ENCODE peak calls at places on chromosomes 13 and 19, in six cellular contexts. C, B, N, I, W and X are unnamed samples.

GRCh38 chr19:18697680-18698079 is 14.2 kb downstream of the CRTC1 start:
- DNase-seq in W (no peak), N (no peak), C (no peak), I (no peak), B (no peak), X (no peak)

GRCh38 chr13:96898212-96898611 is 96.1 kb downstream of the OXGR1 start:
- DNase-seq in C (no peak), W (no peak), B (peak; percentile 11), N (no peak), I (no peak), X (no peak)

GRCh38 chr19:33192010-33192409 is 2.1 kb upstream of the LRP3 start:
- DNase-seq in B (no peak), N (no peak), C (no peak), I (peak; percentile 74), W (no peak), X (no peak)

GRCh38 chr19:46225558-46226004 is 4.0 kb upstream of the IGFL1 start:
- DNase-seq in I (no peak), B (peak; percentile 5), C (no peak), N (peak; percentile 33), W (peak; percentile 52), X (peak; percentile 2)

GRCh38 chr13:32857689-32858088 is 158.5 kb upstream of the KL start:
- DNase-seq in I (no peak), B (no peak), W (no peak), C (no peak), N (no peak), X (no peak)

GRCh38 chr19:48444129-48444932 is 1.5 kb upstream of the GRWD1 start:
- DNase-seq in B (no peak), C (peak; percentile 41), I (no peak), W (no peak), N (no peak), X (no peak)

GRCh38 chr13:31835932-31836331 is 96.6 kb downstream of the RXFP2 start:
- DNase-seq in B (peak; percentile 68), W (no peak), I (no peak), C (no peak), N (no peak), X (peak; percentile 59)

GRCh38 chr19:1882089-1882785 is 3.1 kb downstream of the ABHD17A start:
- DNase-seq in C (peak; percentile 25), W (no peak), B (no peak), I (no peak), N (no peak), X (no peak)

GRCh38 chr13:110503037-110503901 is 58.3 kb downstream of the RAB20 start:
- DNase-seq in I (no peak), N (no peak), W (no peak), B (peak; percentile 93), C (no peak), X (peak; percentile 12)

GRCh38 chr13:44052843-44053607 is 173.3 kb downstream of the LACC1 start:
- DNase-seq in C (peak; percentile 42), I (peak; percentile 49), B (peak; percentile 77), N (peak; percentile 27), W (peak; percentile 66), X (peak; percentile 65)

GRCh38 chr13:44755872-44756271 is 179.7 kb upstream of the TSC22D1 start:
- DNase-seq in B (peak; percentile 28), I (no peak), W (peak; percentile 32), N (no peak), C (no peak), X (peak; percentile 56)

GRCh38 chr13:25768726-25769270 is 283.0 kb downstream of the SHISA2 start:
- DNase-seq in C (no peak), I (no peak), W (no peak), B (peak; percentile 18), N (no peak), X (no peak)

GRCh38 chr19:36099166-36099785 is 11.7 kb upstream of the OVOL3 start:
- DNase-seq in B (no peak), W (no peak), C (no peak), I (no peak), N (no peak), X (no peak)

GRCh38 chr19:36101550-36102327 is 9.2 kb upstream of the OVOL3 start:
- DNase-seq in N (no peak), W (peak; percentile 23), B (no peak), C (no peak), I (no peak), X (no peak)

GRCh38 chr19:36103040-36103626 is 7.8 kb upstream of the OVOL3 start:
- DNase-seq in W (no peak), C (no peak), N (no peak), B (no peak), I (no peak), X (no peak)

GRCh38 chr19:36097036-36097435 is 13.9 kb upstream of the OVOL3 start:
- DNase-seq in C (no peak), N (no peak), B (no peak), I (no peak), W (no peak), X (no peak)

DNA sequence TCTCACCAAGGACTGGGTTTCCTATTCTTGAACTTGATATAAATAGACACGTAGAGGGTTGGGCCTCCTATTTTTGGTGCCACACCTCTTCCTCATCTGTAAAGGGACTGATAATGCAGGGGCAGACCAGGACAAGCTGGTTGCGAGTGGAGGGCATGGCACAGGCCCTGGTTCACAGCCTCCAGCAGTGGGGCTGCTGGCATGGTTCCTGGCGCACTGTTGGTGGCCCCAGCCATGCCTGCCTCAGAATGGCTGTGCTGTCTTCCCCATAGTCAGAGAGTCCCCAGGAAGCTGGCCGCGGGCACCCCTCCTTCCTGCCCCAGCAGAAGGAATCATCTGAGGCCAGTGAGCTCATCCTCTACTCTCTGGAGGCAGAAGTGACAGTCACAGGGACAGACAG is 10.5 kb upstream of the OVOL3 start:
- DNase-seq in B (no peak), I (no peak), W (no peak), C (no peak), N (no peak), X (no peak)
- H3K14ac ChIP-seq in B (no peak overlapping the region), I (no peak overlapping the region), W (no peak overlapping the region), C (no peak overlapping the region), N (no peak overlapping the region), X (no peak overlapping the region)

DNA sequence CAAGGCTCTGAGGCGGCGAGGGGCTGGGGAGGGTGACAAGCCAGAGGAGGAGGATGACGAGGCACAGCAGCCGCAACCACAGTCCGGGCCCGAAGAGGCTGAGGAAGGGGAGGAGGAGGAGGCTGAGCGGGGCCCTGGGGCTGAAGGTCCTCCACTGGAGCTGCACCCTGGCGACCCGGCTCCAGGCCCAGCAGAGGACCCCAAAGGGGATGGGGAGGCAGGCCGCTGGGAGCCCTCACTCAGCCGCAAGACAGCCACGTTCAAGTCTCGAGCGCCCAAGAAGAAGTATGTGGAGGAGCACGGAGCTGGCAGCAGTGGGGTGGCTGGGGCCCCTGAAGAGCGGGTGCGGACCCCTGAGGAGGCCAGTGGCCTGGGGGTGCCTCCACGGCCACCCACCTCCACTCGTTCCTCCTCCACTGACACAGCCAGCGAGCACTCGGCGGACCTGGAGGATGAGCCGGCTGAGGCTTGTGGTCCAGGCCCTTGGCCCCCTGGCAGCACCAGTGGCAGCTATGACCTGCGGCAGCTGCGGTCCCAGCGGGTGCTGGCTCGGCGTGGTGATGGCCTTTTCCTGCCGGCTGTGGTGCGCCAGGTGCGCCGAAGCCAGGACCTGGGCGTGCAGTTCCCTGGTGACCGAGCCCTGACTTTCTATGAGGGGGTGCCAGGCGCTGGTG is 2.9 kb downstream of the CIC start:
- DNase-seq in C (no peak), I (no peak), W (no peak), B (no peak), N (no peak), X (no peak)
- H3K14ac ChIP-seq in C (no peak overlapping the region), I (no peak overlapping the region), W (no peak overlapping the region), B (no peak overlapping the region), N (peak overlapping the region; percentile 17), X (no peak overlapping the region)

GRCh38 chr13:111866731-111867245 is 200.2 kb upstream of the SOX1 start:
- DNase-seq in C (no peak), W (no peak), I (no peak), N (no peak), B (no peak), X (no peak)

GRCh38 chr13:111864566-111864965 is 202.4 kb upstream of the SOX1 start:
- DNase-seq in I (peak; percentile 23), C (no peak), N (no peak), B (no peak), W (no peak), X (no peak)

GRCh38 chr13:111865826-111866225 is 201.1 kb upstream of the SOX1 start:
- DNase-seq in I (peak; percentile 19), N (no peak), C (no peak), W (no peak), B (no peak), X (no peak)

GRCh38 chr13:111862836-111863815 is 203.8 kb upstream of the SOX1 start:
- DNase-seq in N (no peak), B (no peak), W (no peak), C (no peak), I (peak; percentile 39), X (no peak)

GRCh38 chr13:111865046-111865445 is 201.9 kb upstream of the SOX1 start:
- DNase-seq in N (no peak), C (no peak), W (no peak), I (peak; percentile 27), B (no peak), X (no peak)
- H3K14ac ChIP-seq in N (no peak overlapping the region), C (no peak overlapping the region), W (no peak overlapping the region), I (no peak overlapping the region), B (no peak overlapping the region), X (no peak overlapping the region)

GRCh38 chr13:79503069-79503468 is 22.1 kb downstream of the NDFIP2 start:
- DNase-seq in C (no peak), I (no peak), N (no peak), W (no peak), B (no peak), X (no peak)

GRCh38 chr13:79501538-79502232 is 20.7 kb downstream of the NDFIP2 start:
- DNase-seq in W (no peak), I (no peak), B (peak; percentile 38), C (no peak), N (no peak), X (peak; percentile 40)

GRCh38 chr13:79500829-79501228 is 19.9 kb downstream of the NDFIP2 start:
- DNase-seq in I (no peak), B (no peak), W (no peak), N (no peak), C (no peak), X (no peak)

GRCh38 chr13:79508224-79508961 is 27.4 kb downstream of the NDFIP2 start:
- DNase-seq in B (no peak), N (no peak), W (no peak), C (no peak), I (no peak), X (no peak)

DNA sequence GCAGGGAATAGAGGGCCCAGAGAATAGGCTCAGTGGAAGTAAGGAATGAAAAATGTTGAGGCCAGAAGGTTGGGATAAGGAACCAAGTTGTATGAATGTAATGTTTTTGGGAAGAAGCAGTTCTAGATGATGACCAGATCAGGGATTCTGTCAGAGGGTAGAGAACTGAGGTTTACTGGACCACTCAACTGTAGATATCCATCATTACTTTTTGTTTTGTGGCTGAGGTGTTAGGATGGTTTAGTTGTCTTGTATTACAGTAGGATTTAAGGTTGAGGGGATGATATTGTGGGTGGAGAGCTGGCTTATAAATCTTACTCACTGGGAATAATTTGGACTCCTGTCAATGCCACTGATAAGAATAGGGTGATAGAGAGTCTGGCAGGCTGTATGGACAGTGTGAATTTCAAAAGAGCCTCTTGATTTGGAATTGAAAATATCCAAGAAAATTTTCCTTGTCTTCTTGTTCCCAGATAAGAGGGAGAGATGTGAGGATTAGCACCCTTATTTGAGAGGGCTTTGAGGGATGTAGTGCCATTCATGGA is 22.6 kb downstream of the NDFIP2 start:
- DNase-seq in W (no peak), I (no peak), N (no peak), B (no peak), C (no peak), X (no peak)
- H3K14ac ChIP-seq in W (no peak overlapping the region), I (no peak overlapping the region), N (no peak overlapping the region), B (no peak overlapping the region), C (no peak overlapping the region), X (no peak overlapping the region)

GRCh38 chr19:295687-296370 is 4.6 kb upstream of the PLPP2 start:
- DNase-seq in N (no peak), W (peak; percentile 52), B (no peak), I (no peak), C (no peak), X (no peak)
- H3K14ac ChIP-seq in N (no peak overlapping the region), W (no peak overlapping the region), B (no peak overlapping the region), I (no peak overlapping the region), C (no peak overlapping the region), X (no peak overlapping the region)